ENCODE peak calls at places on chromosomes 11 and 22, in five cellular contexts. Q is EL, I is activated T-cell treated with anti-CD3 and anti-CD28 coated beads for 1 hour, Y is NCI-H460, M is foreskin fibroblast. Z is an unnamed sample.
A peak's percentile ranks its signal among the peaks of the same experiment; 100 is the strongest.

GRCh38 chr22:31734512-31734911 is 15.4 kb downstream of the PRR14L start:
- DNase-seq in Q (peak; percentile 88), I (no peak), Y (no peak), M (peak; percentile 87), Z (no peak)

GRCh38 chr22:38446018-38446601 is 8.9 kb downstream of the KCNJ4 start:
- DNase-seq in Q (no peak), I (no peak), Y (no peak), M (no peak), Z (no peak)

GRCh38 chr11:120413480-120413879 is 77.3 kb downstream of the ARHGEF12 start:
- DNase-seq in Q (peak; percentile 79), I (no peak), Y (no peak), M (peak; percentile 77), Z (no peak)

GRCh38 chr11:35702126-35702525 is 39.6 kb downstream of the TRIM44 start:
- DNase-seq in Q (no peak), I (no peak), Y (no peak), M (no peak), Z (no peak)

GRCh38 chr11:61666684-61667297 is 13.4 kb upstream of the DAGLA start:
- DNase-seq in Q (no peak), I (no peak), Y (no peak), M (no peak), Z (no peak)

GRCh38 chr22:40009953-40010751 is 15.4 kb downstream of the FAM83F start:
- DNase-seq in Q (no peak), I (no peak), Y (no peak), M (no peak), Z (no peak)

GRCh38 chr11:10628506-10629236 is 60.2 kb upstream of the LYVE1 start:
- DNase-seq in Q (no peak), I (no peak), Y (no peak), M (no peak), Z (no peak)

GRCh38 chr11:47325271-47326041 is 27.0 kb downstream of the MYBPC3 start:
- DNase-seq in Q (no peak), I (no peak), Y (no peak), M (no peak), Z (no peak)

GRCh38 chr22:49953680-49954344 is 6.8 kb upstream of the PIM3 start:
- DNase-seq in Q (no peak), I (no peak), Y (no peak), M (no peak), Z (no peak)

GRCh38 chr11:110366234-110366633 is 63.5 kb upstream of the FDX1 start:
- DNase-seq in Q (no peak), I (no peak), Y (no peak), M (peak; percentile 15), Z (no peak)

GRCh38 chr22:48217596-48217995 is 1455.1 kb downstream of the TBC1D22A start:
- DNase-seq in Q (no peak), I (no peak), Y (no peak), M (no peak), Z (no peak)

GRCh38 chr11:23226331-23226909 is 366.1 kb upstream of the CCDC179 start:
- DNase-seq in Q (no peak), I (no peak), Y (no peak), M (peak; percentile 87), Z (no peak)

GRCh38 chr11:61392991-61393595 is 706 bp downstream of the TMEM216 start:
- DNase-seq in Q (peak; percentile 40), I (peak; percentile 5), Y (no peak), M (peak; percentile 38), Z (no peak)

GRCh38 chr11:287821-288327 is 1.1 kb upstream of the PGGHG start:
- DNase-seq in Q (no peak), I (peak; percentile 68), Y (no peak), M (no peak), Z (no peak)

GRCh38 chr22:37026325-37026724 is 6.8 kb downstream of the MPST start:
- DNase-seq in Q (no peak), I (no peak), Y (no peak), M (no peak), Z (no peak)

GRCh38 chr11:94141511-94142307 is 13.1 kb downstream of the PANX1 start:
- DNase-seq in Q (no peak), I (no peak), Y (no peak), M (no peak), Z (no peak)

GRCh38 chr11:67732045-67732787 is 57.8 kb upstream of the ALDH3B2 start:
- DNase-seq in Q (peak; percentile 1), I (peak; percentile 49), Y (no peak), M (no peak), Z (peak; percentile 12)

GRCh38 chr11:71927813-71928738 is at the start of gene XNDC1N:
- DNase-seq in Q (peak; percentile 92), I (peak; percentile 23), Y (peak; percentile 70), M (peak; percentile 94), Z (peak; percentile 90)

GRCh38 chr22:49300951-49301397 is 526.7 kb downstream of the BRD1 start:
- DNase-seq in Q (no peak), I (no peak), Y (no peak), M (no peak), Z (no peak)

GRCh38 chr11:122633219-122633829 is 22.2 kb upstream of the UBASH3B start:
- DNase-seq in Q (peak; percentile 70), I (no peak), Y (peak; percentile 50), M (peak; percentile 88), Z (peak; percentile 56)

GRCh38 chr22:49992921-49993648 is 19.5 kb downstream of the IL17REL start:
- DNase-seq in Q (peak; percentile 49), I (peak; percentile 59), Y (peak; percentile 44), M (peak; percentile 74), Z (no peak)

GRCh38 chr11:100562102-100562501 is 125.0 kb upstream of the ARHGAP42 start:
- DNase-seq in Q (peak; percentile 91), I (no peak), Y (no peak), M (peak; percentile 80), Z (peak; percentile 59)

GRCh38 chr22:19128946-19129727 is 2.0 kb upstream of the TSSK2 start:
- DNase-seq in Q (no peak), I (no peak), Y (no peak), M (no peak), Z (no peak)

GRCh38 chr11:68965901-68966868 is 14.6 kb downstream of the MRGPRD start:
- DNase-seq in Q (no peak), I (no peak), Y (no peak), M (no peak), Z (no peak)

GRCh38 chr22:46149493-46149997 is 781 bp upstream of the PPARA start:
- DNase-seq in Q (no peak), I (peak; percentile 22), Y (no peak), M (peak; percentile 44), Z (no peak)

GRCh38 chr11:63837719-63838118 is 1.2 kb upstream of the MARK2 start:
- DNase-seq in Q (no peak), I (no peak), Y (no peak), M (no peak), Z (no peak)

GRCh38 chr11:73249304-73249703 is 22.8 kb upstream of the P2RY6 start:
- DNase-seq in Q (no peak), I (no peak), Y (no peak), M (no peak), Z (no peak)

GRCh38 chr11:11536650-11537049 is 85.2 kb downstream of the GALNT18 start:
- DNase-seq in Q (no peak), I (no peak), Y (no peak), M (no peak), Z (no peak)

GRCh38 chr11:44453871-44454270 is 111.6 kb upstream of the CD82 start:
- DNase-seq in Q (no peak), I (no peak), Y (no peak), M (no peak), Z (no peak)

GRCh38 chr22:49994361-49995058 is 18.1 kb downstream of the IL17REL start:
- DNase-seq in Q (no peak), I (no peak), Y (no peak), M (no peak), Z (no peak)

GRCh38 chr11:60838132-60838531 is 3.8 kb upstream of the CCDC86 start:
- DNase-seq in Q (no peak), I (no peak), Y (no peak), M (no peak), Z (no peak)

GRCh38 chr22:39574779-39575551 is 4.4 kb downstream of the CACNA1I start:
- DNase-seq in Q (peak; percentile 96), I (no peak), Y (no peak), M (peak; percentile 93), Z (peak; percentile 50)

GRCh38 chr11:73625690-73626318 is 20.6 kb upstream of the PLEKHB1 start:
- DNase-seq in Q (peak; percentile 67), I (peak; percentile 55), Y (peak; percentile 51), M (peak; percentile 78), Z (peak; percentile 91)

GRCh38 chr11:31240340-31240904 is 129.1 kb downstream of the DCDC1 start:
- DNase-seq in Q (peak; percentile 27), I (no peak), Y (peak; percentile 33), M (peak; percentile 10), Z (no peak)

GRCh38 chr11:73388241-73389133 is 12.3 kb downstream of the RELT start:
- DNase-seq in Q (peak; percentile 76), I (no peak), Y (no peak), M (peak; percentile 83), Z (no peak)